ENCODE peak calls at places on chromosomes 13 and 19, in nine cellular contexts. Z is right lobe of liver, Y is breast epithelium, M is A549, B is GM12891, P is IMR-90, K is endothelial cell of umbilical vein, X is body of pancreas, V is heart left ventricle. S is an unnamed sample.

GRCh38 chr13:36533806-36534205 is 101.5 kb downstream of the CCNA1 start:
- DNase-seq in X (no peak), M (no peak), B (no peak), V (no peak), Y (no peak), K (peak; percentile 85), Z (no peak), P (no peak), S (no peak)

GRCh38 chr13:102289606-102290005 is 112.2 kb downstream of the FGF14 start:
- DNase-seq in Y (no peak), B (no peak), P (peak; percentile 8), Z (no peak), V (no peak), M (no peak), X (no peak), K (no peak), S (no peak)

GRCh38 chr19:32809254-32809653 is 60.3 kb downstream of the SLC7A9 start:
- DNase-seq in B (no peak), X (no peak), K (no peak), P (no peak), Z (no peak), V (no peak), Y (no peak), M (no peak), S (no peak)

GRCh38 chr19:33446156-33446917 is 72.8 kb downstream of the CEBPG start:
- DNase-seq in Y (peak; percentile 28), V (no peak), X (no peak), M (no peak), P (peak; percentile 57), K (no peak), B (no peak), Z (peak; percentile 42), S (no peak)

GRCh38 chr19:11422163-11423068 is 3.3 kb upstream of the RGL3 start:
- DNase-seq in V (peak; percentile 78), Z (peak; percentile 86), X (peak; percentile 78), M (peak; percentile 60), K (peak; percentile 25), P (no peak), B (peak; percentile 80), Y (peak; percentile 78), S (no peak)

GRCh38 chr19:7905298-7905697 is 1.6 kb downstream of the MAP2K7 start:
- DNase-seq in X (peak; percentile 13), Z (peak; percentile 48), B (no peak), V (no peak), K (no peak), Y (no peak), M (no peak), P (no peak), S (no peak)

GRCh38 chr19:45100797-45101196 is 7.8 kb downstream of the PPP1R37 start:
- DNase-seq in B (no peak), M (no peak), Y (no peak), X (no peak), K (no peak), P (peak; percentile 69), Z (no peak), V (no peak), S (no peak)

GRCh38 chr13:33316890-33317289 is 31.3 kb upstream of the STARD13 start:
- DNase-seq in M (no peak), Y (no peak), B (no peak), P (peak; percentile 16), Z (no peak), V (no peak), K (no peak), X (no peak), S (no peak)

GRCh38 chr13:27313742-27314141 is 43.1 kb downstream of the RASL11A start:
- DNase-seq in V (no peak), P (peak; percentile 22), Z (no peak), X (no peak), Y (no peak), B (no peak), K (no peak), M (no peak), S (no peak)

GRCh38 chr13:96238861-96239260 is 149.0 kb downstream of the HS6ST3 start:
- DNase-seq in X (no peak), Z (no peak), K (no peak), M (no peak), Y (no peak), P (no peak), B (no peak), V (no peak), S (no peak)

GRCh38 chr13:35675651-35676050 is 199.2 kb upstream of the MAB21L1 start:
- DNase-seq in M (no peak), K (no peak), V (no peak), P (no peak), B (no peak), X (no peak), Y (no peak), Z (no peak), S (no peak)

GRCh38 chr19:485583-486236 is 10.6 kb upstream of the MADCAM1 start:
- DNase-seq in X (peak; percentile 63), M (no peak), B (no peak), P (no peak), K (no peak), Z (no peak), Y (peak; percentile 64), V (no peak), S (no peak)

GRCh38 chr19:18063463-18063862 is 23.3 kb downstream of the IL12RB1 start:
- DNase-seq in K (no peak), X (no peak), V (no peak), M (no peak), P (no peak), Y (no peak), B (no peak), Z (peak; percentile 67), S (no peak)

GRCh38 chr19:2926341-2927031 is 18.3 kb downstream of the ZNF77 start:
- DNase-seq in X (no peak), K (no peak), B (no peak), V (no peak), P (no peak), M (no peak), Z (no peak), Y (no peak), S (no peak)
- TF ChIP-seq POLR2A in X (no peak), K (no peak), B (no peak), V (no peak), P (no peak), M (no peak), Z (no peak), Y (no peak), S (no peak)

GRCh38 chr19:35643255-35644205 is 2.0 kb downstream of the ETV2 start:
- DNase-seq in Y (peak; percentile 78), V (peak; percentile 74), M (peak; percentile 99), B (peak; percentile 87), Z (peak; percentile 90), P (peak; percentile 60), K (peak; percentile 82), X (peak; percentile 89), S (peak; percentile 94)
- TF ChIP-seq POLR2A in Y (no peak), V (no peak), M (peak; percentile 95), B (peak; percentile 47), Z (peak; percentile 92), P (peak; percentile 53), K (peak; percentile 63), X (peak; percentile 90), S (peak; percentile 81)

GRCh38 chr19:37468961-37469777 is at the start of gene ZNF570:
- DNase-seq in Z (peak; percentile 93), P (peak; percentile 84), V (peak; percentile 91), X (peak; percentile 89), K (peak; percentile 82), B (peak; percentile 60), M (peak; percentile 72), Y (peak; percentile 84), S (no peak)

GRCh38 chr19:37466277-37466797 is 907 bp downstream of the ZNF569 start:
- DNase-seq in X (no peak), V (peak; percentile 4), P (no peak), K (no peak), Y (no peak), B (no peak), M (no peak), Z (no peak), S (no peak)

GRCh38 chr19:37470216-37470615 is 1.1 kb downstream of the ZNF570 start:
- DNase-seq in X (no peak), V (no peak), Z (no peak), K (no peak), M (no peak), B (no peak), Y (no peak), P (no peak), S (no peak)

GRCh38 chr19:37467608-37468090 is 405 bp upstream of the ZNF569 start:
- DNase-seq in X (no peak), M (no peak), B (no peak), Z (no peak), Y (no peak), P (no peak), V (no peak), K (no peak), S (no peak)

GRCh38 chr19:37466798-37467607 is at the start of gene ZNF569:
- DNase-seq in P (peak; percentile 95), Z (peak; percentile 94), K (peak; percentile 93), X (peak; percentile 93), Y (peak; percentile 87), M (peak; percentile 88), V (peak; percentile 90), B (peak; percentile 67), S (peak; percentile 77)
- TF ChIP-seq POLR2A in P (no peak), Z (peak; percentile 59), K (peak; percentile 73), X (peak; percentile 59), Y (no peak), M (peak; percentile 52), V (no peak), B (peak; percentile 66), S (peak; percentile 4)

GRCh38 chr13:22106058-22106457 is 435.2 kb downstream of the FGF9 start:
- DNase-seq in M (no peak), Y (no peak), K (no peak), B (no peak), V (no peak), Z (no peak), P (no peak), X (no peak), S (no peak)
- TF ChIP-seq POLR2A in M (no peak), Y (no peak), K (no peak), B (no peak), V (no peak), Z (no peak), P (no peak), X (no peak), S (no peak)

GRCh38 chr19:40492274-40492673 is 25.5 kb downstream of the SPTBN4 start:
- DNase-seq in Z (no peak), B (no peak), M (no peak), P (no peak), Y (no peak), X (no peak), K (no peak), V (no peak), S (no peak)

GRCh38 chr19:40486017-40486416 is 19.2 kb downstream of the SPTBN4 start:
- DNase-seq in V (no peak), Y (no peak), B (no peak), M (no peak), K (no peak), Z (no peak), X (no peak), P (no peak), S (no peak)

GRCh38 chr19:40494191-40494838 is 27.5 kb downstream of the SPTBN4 start:
- DNase-seq in K (no peak), B (no peak), V (no peak), Y (no peak), X (no peak), P (no peak), M (no peak), Z (no peak), S (no peak)

GRCh38 chr19:40493778-40494177 is 27.0 kb downstream of the SPTBN4 start:
- DNase-seq in P (no peak), X (no peak), B (no peak), Z (no peak), M (no peak), Y (no peak), V (no peak), K (no peak), S (no peak)

GRCh38 chr19:40489882-40490230 is 23.1 kb downstream of the SPTBN4 start:
- DNase-seq in V (no peak), K (no peak), Z (no peak), P (no peak), Y (no peak), X (no peak), B (no peak), M (no peak), S (no peak)
- TF ChIP-seq POLR2A in V (no peak), K (no peak), Z (no peak), P (no peak), Y (no peak), X (no peak), B (no peak), M (no peak), S (no peak)